ENCODE peak calls at places on chromosomes 2 and 18, in five cellular contexts. S is HepG2, W is H1, U is GM12878, C is K562. A is an unnamed sample.

GRCh38 chr2:71939588-71940535 is 207.8 kb downstream of the CYP26B1 start:
- DNase-seq in W (peak), U (no peak), C (no peak), S (no peak), A (no peak)

GRCh38 chr2:61950133-61950560 is 44.7 kb downstream of the COMMD1 start:
- DNase-seq in W (no peak), U (no peak), S (no peak), C (no peak), A (no peak)

GRCh38 chr2:46827274-46827930 is 88.2 kb downstream of the MCFD2 start:
- DNase-seq in S (no peak), U (no peak), W (no peak), C (no peak), A (no peak)

GRCh38 chr2:226561962-226562361 is 237.7 kb downstream of the IRS1 start:
- DNase-seq in U (no peak), C (no peak), W (no peak), S (peak), A (no peak)

GRCh38 chr2:189393440-189394111 is 47.7 kb upstream of the WDR75 start:
- DNase-seq in W (no peak), S (no peak), C (no peak), U (no peak), A (peak)

GRCh38 chr2:236167297-236168109 is 683 bp downstream of the GBX2 start:
- DNase-seq in U (no peak), W (peak), S (no peak), C (peak), A (peak)

GRCh38 chr2:10395893-10396292 is 52.2 kb downstream of the ODC1 start:
- DNase-seq in U (no peak), C (no peak), W (no peak), S (no peak), A (no peak)

GRCh38 chr2:61905372-61906186 is at the start of gene COMMD1:
- DNase-seq in W (peak), S (peak), U (peak), C (peak), A (peak)

GRCh38 chr2:140504596-140504995 is 1626.2 kb downstream of the LRP1B start:
- DNase-seq in C (no peak), U (no peak), W (no peak), S (no peak), A (no peak)

GRCh38 chr2:49640630-49641029 is 486.3 kb upstream of the FSHR start:
- DNase-seq in U (no peak), C (no peak), S (no peak), W (no peak), A (no peak)

GRCh38 chr2:231716641-231717280 is 8.4 kb downstream of the PTMA start:
- DNase-seq in W (no peak), S (peak), C (no peak), U (no peak), A (no peak)

GRCh38 chr2:42492691-42493467 is 903 bp downstream of the KCNG3 start:
- DNase-seq in U (no peak), S (no peak), C (no peak), W (peak), A (no peak)

GRCh38 chr18:48986851-48987761 is 36.3 kb upstream of the SMAD7 start:
- DNase-seq in C (no peak), W (no peak), S (no peak), U (no peak), A (no peak)

GRCh38 chr18:55121397-55122170 is 162.3 kb upstream of the CCDC68 start:
- DNase-seq in C (no peak), U (no peak), W (no peak), S (no peak), A (no peak)

GRCh38 chr2:158505448-158505934 is 48.7 kb downstream of the PKP4 start:
- DNase-seq in S (no peak), C (peak), W (no peak), U (no peak), A (no peak)

GRCh38 chr18:56086176-56086575 is 498.2 kb upstream of the TCF4 start:
- DNase-seq in C (no peak), U (no peak), W (no peak), S (no peak), A (no peak)

GRCh38 chr2:219344756-219345458 is 12.4 kb upstream of the RESP18 start:
- DNase-seq in W (no peak), S (no peak), C (no peak), U (no peak), A (no peak)

GRCh38 chr2:15176604-15177003 is 384.5 kb downstream of the NBAS start:
- DNase-seq in W (no peak), C (no peak), U (no peak), S (no peak), A (no peak)

GRCh38 chr2:152466041-152466440 is 131.1 kb downstream of the FMNL2 start:
- DNase-seq in W (no peak), U (peak), S (no peak), C (peak), A (peak)

GRCh38 chr2:59900728-59901452 is 652.6 kb downstream of the BCL11A start:
- DNase-seq in W (no peak), U (no peak), S (no peak), C (no peak), A (no peak)

GRCh38 chr2:85939136-85939535 is 50.3 kb upstream of the ST3GAL5 start:
- DNase-seq in S (no peak), C (no peak), U (no peak), W (no peak), A (no peak)

GRCh38 chr18:80198994-80199748 is 48.1 kb downstream of the PARD6G start:
- DNase-seq in W (peak), U (no peak), S (no peak), C (no peak), A (no peak)

GRCh38 chr2:45009928-45010705 is 865 bp upstream of the SIX2 start:
- DNase-seq in S (no peak), C (no peak), U (no peak), W (peak), A (peak)

GRCh38 chr18:13288509-13289138 is 70.1 kb downstream of the LDLRAD4 start:
- DNase-seq in U (no peak), W (no peak), C (no peak), S (no peak), A (no peak)

GRCh38 chr18:57586243-57587049 is at the start of gene FECH:
- DNase-seq in U (no peak), W (peak), S (peak), C (peak), A (peak)

GRCh38 chr2:17747684-17748452 is 5.7 kb downstream of the SMC6 start:
- DNase-seq in C (peak), S (no peak), U (no peak), W (no peak), A (peak)

GRCh38 chr2:48356701-48357322 is 173.1 kb upstream of the STON1 start:
- DNase-seq in W (no peak), C (peak), S (no peak), U (no peak), A (no peak)
- TF ChIP-seq RFX5 in W (no peak), C (no peak), S (no peak), U (no peak), A (no peak)

GRCh38 chr2:56749152-56749752 is 565.5 kb downstream of the CCDC85A start:
- DNase-seq in U (no peak), W (no peak), S (peak), C (no peak), A (peak)
- TF ChIP-seq KDM1A in U (no peak), W (no peak), S (no peak), C (no peak), A (no peak)

DNA sequence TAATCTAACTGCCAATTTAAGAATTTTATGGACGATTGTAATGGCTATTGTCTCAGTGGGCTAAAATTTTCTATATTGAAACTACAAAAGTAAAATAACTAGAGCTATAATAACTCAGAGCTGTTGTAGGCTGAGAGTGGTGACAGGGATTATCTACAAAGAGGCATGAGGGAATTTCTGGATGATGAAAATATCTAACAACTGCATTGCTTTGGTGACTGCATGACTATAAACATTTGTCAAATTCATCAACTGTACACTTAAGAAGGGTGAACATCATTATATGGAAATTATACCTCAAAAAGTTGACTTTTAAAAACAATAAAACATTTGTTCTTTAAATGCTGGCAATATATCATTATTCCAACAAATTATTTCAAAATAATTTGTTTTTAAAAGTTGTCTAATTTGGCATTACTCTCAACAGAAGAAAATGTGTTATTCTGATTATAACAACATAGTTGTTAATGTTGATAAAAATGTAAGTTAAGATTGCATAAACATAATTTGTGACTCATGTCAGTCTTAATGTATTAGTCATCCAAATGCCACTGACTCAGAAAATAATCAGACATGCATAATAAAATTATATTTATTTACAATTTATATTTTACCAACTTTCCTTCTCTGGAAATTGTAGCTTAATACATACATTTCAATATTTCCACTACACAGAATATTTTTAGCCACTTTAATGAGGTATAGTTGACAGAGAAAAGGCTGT is 865.1 kb upstream of the VRK2 start:
- DNase-seq in U (no peak), S (no peak), W (no peak), C (no peak), A (no peak)
- TF ChIP-seq RFX5 in U (no peak), S (no peak), W (no peak), C (no peak), A (no peak)

GRCh38 chr18:22210331-22210754 is 41.0 kb downstream of the GATA6 start:
- DNase-seq in S (no peak), C (no peak), U (no peak), W (no peak), A (peak)
- TF ChIP-seq KDM1A in S (no peak), C (no peak), U (no peak), W (no peak), A (no peak)

DNA sequence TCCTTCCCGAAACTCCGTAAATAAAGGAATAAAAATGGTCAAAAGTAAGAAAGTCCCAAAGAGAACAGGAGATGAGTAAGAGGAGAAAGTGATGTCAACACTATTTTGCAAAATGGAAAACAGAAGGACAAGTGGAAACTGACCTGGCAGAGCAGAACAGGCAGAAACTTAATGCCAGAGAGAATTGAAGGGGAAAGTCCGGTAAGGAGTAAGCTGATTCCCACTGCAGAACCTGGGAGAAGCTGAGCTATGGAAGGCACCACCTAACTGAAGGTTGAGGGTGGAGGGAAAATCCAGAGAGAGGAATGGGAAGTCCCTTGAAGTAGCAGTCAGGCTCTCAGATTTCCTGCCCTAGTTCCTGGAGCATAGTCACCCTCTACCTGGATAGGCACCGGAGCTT is 59.7 kb downstream of the MOGAT1 start:
- DNase-seq in C (no peak), S (no peak), U (no peak), W (no peak), A (no peak)
- TF ChIP-seq RFX5 in C (no peak), S (no peak), U (no peak), W (no peak), A (no peak)

DNA sequence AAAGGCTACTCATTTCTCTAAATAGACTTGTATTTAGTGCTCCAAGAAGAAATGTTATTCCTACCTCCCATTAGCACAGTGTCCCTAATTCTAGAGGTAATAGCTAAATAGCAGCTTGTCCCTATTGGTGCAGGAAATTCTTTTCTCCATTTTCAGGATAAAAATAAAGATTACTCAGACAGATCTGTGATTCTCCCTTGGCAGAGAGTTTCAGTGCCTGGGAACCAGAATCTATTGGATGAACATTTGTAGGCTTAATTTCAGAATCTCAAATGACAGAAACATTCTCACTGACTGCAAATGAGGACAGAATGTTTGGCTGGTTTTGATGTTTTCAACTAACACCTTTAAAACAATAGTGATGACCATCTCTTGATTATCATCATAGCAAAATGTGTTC is 33.3 kb upstream of the LGALSL start:
- DNase-seq in S (no peak), U (no peak), W (no peak), C (no peak), A (no peak)
- TF ChIP-seq KDM1A in S (no peak), U (no peak), W (no peak), C (no peak), A (no peak)

DNA sequence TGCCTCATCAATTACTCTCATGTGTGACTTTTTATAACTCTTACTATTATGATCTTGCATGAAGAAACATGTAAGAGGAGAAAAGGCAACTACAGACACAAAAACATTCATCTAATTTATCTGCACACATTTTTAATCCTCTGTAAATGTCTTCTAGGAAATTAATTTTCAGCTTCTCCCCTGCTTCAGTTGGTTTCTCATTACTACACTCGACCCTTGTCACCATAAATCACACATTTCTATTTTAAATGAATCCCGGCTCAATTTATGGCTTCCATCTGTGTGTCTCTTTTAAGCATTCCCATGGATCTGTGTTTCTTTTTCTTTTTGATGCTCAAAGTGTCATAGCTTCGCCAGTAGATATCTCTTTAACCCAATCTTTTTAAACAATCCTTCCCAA is 9.8 kb downstream of the SERPINB7 start:
- DNase-seq in W (no peak), C (no peak), U (no peak), S (no peak), A (no peak)
- TF ChIP-seq RFX5 in W (no peak), C (no peak), U (no peak), S (no peak), A (no peak)

GRCh38 chr18:36595818-36596215 is 233.0 kb downstream of the TPGS2 start:
- DNase-seq in W (no peak), U (no peak), S (no peak), C (no peak), A (no peak)
- TF ChIP-seq KDM1A in W (no peak), U (no peak), S (no peak), C (no peak), A (no peak)